ENCODE peak calls at places on chromosomes 12 and 14, in seven cellular contexts. X, E, S, Z, V, G and A are unnamed samples.

GRCh38 chr14:88707088-88707487 is 85.7 kb downstream of the EML5 start:
- DNase-seq in X (no peak), E (no peak), S (no peak), Z (no peak), V (no peak), G (no peak), A (no peak)

GRCh38 chr14:91919814-91920213 is 27.7 kb downstream of the FBLN5 start:
- DNase-seq in X (no peak), E (peak; percentile 27), S (peak; percentile 28), Z (no peak), V (peak; percentile 54), G (no peak), A (no peak)

GRCh38 chr14:45434221-45434620 is 181.2 kb upstream of the MIS18BP1 start:
- DNase-seq in X (no peak), E (no peak), S (no peak), Z (no peak), V (no peak), G (no peak), A (no peak)

GRCh38 chr14:103819503-103820307 is 27.7 kb downstream of the PPP1R13B start:
- DNase-seq in X (no peak), E (no peak), S (no peak), Z (peak; percentile 60), V (no peak), G (no peak), A (no peak)

GRCh38 chr12:130649101-130649571 is 67.0 kb downstream of the RIMBP2 start:
- DNase-seq in X (no peak), E (no peak), S (no peak), Z (no peak), V (no peak), G (no peak), A (no peak)

GRCh38 chr12:65868133-65868705 is 43.9 kb downstream of the HMGA2 start:
- DNase-seq in X (no peak), E (peak; percentile 96), S (peak; percentile 94), Z (no peak), V (no peak), G (no peak), A (peak; percentile 80)

GRCh38 chr12:132921685-132922084 is 34.3 kb upstream of the CHFR start:
- DNase-seq in X (no peak), E (no peak), S (no peak), Z (no peak), V (no peak), G (no peak), A (no peak)

GRCh38 chr14:51862171-51862838 is 1.9 kb downstream of the GNG2 start:
- DNase-seq in X (no peak), E (peak; percentile 40), S (no peak), Z (no peak), V (no peak), G (no peak), A (no peak)

GRCh38 chr12:1907652-1908611 is 10.5 kb downstream of the CACNA2D4 start:
- DNase-seq in X (no peak), E (no peak), S (no peak), Z (peak; percentile 26), V (no peak), G (no peak), A (no peak)

GRCh38 chr14:77260631-77261030 is 10.4 kb downstream of the NGB start:
- DNase-seq in X (no peak), E (no peak), S (no peak), Z (no peak), V (no peak), G (no peak), A (no peak)

GRCh38 chr12:9910716-9911421 is 21.3 kb downstream of the CLEC2A start:
- DNase-seq in X (no peak), E (peak; percentile 46), S (no peak), Z (no peak), V (no peak), G (no peak), A (no peak)

GRCh38 chr14:105168979-105169507 is 467 bp upstream of the JAG2 start:
- DNase-seq in X (no peak), E (no peak), S (no peak), Z (no peak), V (no peak), G (no peak), A (no peak)

GRCh38 chr14:90383731-90384542 is 12.9 kb upstream of the CALM1 start:
- DNase-seq in X (no peak), E (peak; percentile 62), S (peak; percentile 36), Z (peak; percentile 71), V (peak; percentile 59), G (no peak), A (no peak)

GRCh38 chr14:94135476-94135875 is 6.1 kb upstream of the IFI27L2 start:
- DNase-seq in X (no peak), E (no peak), S (no peak), Z (no peak), V (no peak), G (no peak), A (no peak)
- H3K4me3 ChIP-seq in X (no peak overlapping the region), E (no peak overlapping the region), S (no peak overlapping the region), Z (no peak overlapping the region), V (no peak overlapping the region), G (no peak overlapping the region), A (no peak overlapping the region)

GRCh38 chr12:54047964-54048303 is 5.7 kb upstream of the HOXC4 start:
- DNase-seq in X (no peak), E (no peak), S (no peak), Z (no peak), V (no peak), G (no peak), A (no peak)
- H3K27me3 ChIP-seq in X (no peaks in the 10 kb centered on the region), E (peaks cover 24% of the 10 kb centered on the region), S (peaks cover 87% of the 10 kb centered on the region), Z (peaks cover 29% of the 10 kb centered on the region), V (peaks cover 14% of the 10 kb centered on the region), G (peaks cover 36% of the 10 kb centered on the region), A (peaks cover 86% of the 10 kb centered on the region)

GRCh38 chr12:53295891-53296219 is 513 bp downstream of the PFDN5 start:
- DNase-seq in X (no peak), E (no peak), S (no peak), Z (no peak), V (no peak), G (no peak), A (no peak)

GRCh38 chr12:53300187-53300586 is 692 bp downstream of the MYG1 start:
- DNase-seq in X (no peak), E (peak; percentile 32), S (peak; percentile 73), Z (no peak), V (no peak), G (no peak), A (peak; percentile 21)

GRCh38 chr12:53299101-53299453 is 418 bp upstream of the MYG1 start:
- DNase-seq in X (no peak), E (peak; percentile 82), S (peak; percentile 67), Z (no peak), V (peak; percentile 46), G (peak; percentile 84), A (no peak)

GRCh38 chr12:53299454-53300180 is at the start of gene MYG1:
- DNase-seq in X (peak; percentile 25), E (peak; percentile 93), S (peak; percentile 76), Z (peak; percentile 89), V (peak; percentile 69), G (peak; percentile 84), A (no peak)

DNA sequence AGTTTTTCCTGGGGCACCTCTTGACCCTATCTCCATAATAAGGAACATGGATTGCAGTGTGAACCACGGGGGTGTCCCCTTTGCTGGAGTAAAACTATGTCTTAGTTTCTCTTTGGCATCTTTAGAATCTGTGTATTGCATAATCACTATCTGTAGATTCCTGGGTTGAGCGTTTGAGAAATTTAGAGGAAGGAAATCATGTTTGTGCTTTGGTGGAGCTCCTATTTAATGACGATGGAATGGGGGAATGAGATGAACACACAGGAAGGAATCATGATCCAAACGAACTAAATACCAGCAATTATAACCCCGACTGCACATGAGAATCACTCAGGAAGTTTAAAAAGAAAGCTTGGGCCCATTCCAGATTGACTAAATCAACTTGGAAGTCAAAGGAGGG is 1.3 kb upstream of the MYG1 start:
- DNase-seq in X (no peak), E (peak; percentile 67), S (peak; percentile 69), Z (no peak), V (no peak), G (no peak), A (peak; percentile 79)
- H3K27ac ChIP-seq in X (peak overlapping the region; percentile 57), E (peak overlapping the region; percentile 95), S (peak overlapping the region; percentile 85), Z (no peak overlapping the region), V (no peak overlapping the region), G (peak overlapping the region; percentile 87), A (peak overlapping the region; percentile 96)

DNA sequence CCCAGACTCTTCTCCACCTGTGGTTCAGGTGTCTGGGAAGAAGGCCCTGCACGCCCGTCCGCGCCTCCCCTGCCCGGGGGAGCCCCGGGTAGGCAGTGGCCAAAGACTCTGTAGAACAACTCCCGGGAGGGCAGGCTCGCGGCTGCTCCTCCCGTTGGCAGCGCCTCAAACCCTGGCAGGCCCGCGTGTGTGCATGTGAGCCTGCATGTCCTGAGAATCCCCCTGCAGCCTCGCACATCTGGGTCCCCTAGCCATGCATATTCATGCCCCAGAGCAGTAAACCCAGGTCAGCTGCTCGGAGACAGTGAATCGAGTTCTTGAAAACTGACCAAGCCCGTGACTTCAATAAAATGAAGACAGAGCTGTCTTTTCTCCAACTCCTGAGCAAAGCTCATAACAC is 165.9 kb downstream of the MON2 start:
- DNase-seq in X (no peak), E (peak; percentile 14), S (no peak), Z (no peak), V (peak; percentile 38), G (no peak), A (no peak)
- H3K4me3 ChIP-seq in X (peak overlapping the region; percentile 59), E (peak overlapping the region; percentile 60), S (peak overlapping the region; percentile 63), Z (peak overlapping the region; percentile 59), V (peak overlapping the region; percentile 46), G (peak overlapping the region; percentile 61), A (peak overlapping the region; percentile 62)